ENCODE peak calls at places on chromosomes 2 and 18, in nine cellular contexts. K, T, A, O, G, Y, U, F and H are unnamed samples.

GRCh38 chr2:230408244-230408842 is 7.7 kb upstream of the SP100 start:
- DNase-seq in K (no peak), T (no peak), A (peak), O (no peak), G (no peak), Y (no peak), U (peak), F (no peak), H (no peak)

GRCh38 chr18:27695054-27695453 is 481.9 kb downstream of the CDH2 start:
- DNase-seq in K (no peak), T (no peak), A (no peak), O (no peak), G (no peak), Y (no peak), U (no peak), F (no peak), H (no peak)

GRCh38 chr18:47054369-47054768 is 18.9 kb upstream of the ELOA2 start:
- DNase-seq in K (no peak), T (no peak), A (no peak), O (no peak), G (no peak), Y (no peak), U (no peak), F (no peak), H (no peak)

GRCh38 chr2:201972621-201973255 is 60.9 kb upstream of the FZD7 start:
- DNase-seq in K (no peak), T (no peak), A (no peak), O (no peak), G (no peak), Y (no peak), U (no peak), F (no peak), H (no peak)

GRCh38 chr2:238352361-238352760 is 32.0 kb downstream of the TRAF3IP1 start:
- DNase-seq in K (no peak), T (no peak), A (no peak), O (no peak), G (no peak), Y (no peak), U (no peak), F (no peak), H (no peak)

GRCh38 chr18:11950824-11951223 is 30.5 kb upstream of the IMPA2 start:
- DNase-seq in K (peak), T (no peak), A (no peak), O (no peak), G (no peak), Y (no peak), U (no peak), F (peak), H (no peak)

GRCh38 chr2:233795735-233796171 is 17.6 kb downstream of the MROH2A start:
- DNase-seq in K (peak), T (peak), A (peak), O (no peak), G (no peak), Y (no peak), U (no peak), F (no peak), H (no peak)

GRCh38 chr2:100246163-100247145 is 75.8 kb downstream of the LONRF2 start:
- DNase-seq in K (peak), T (no peak), A (no peak), O (no peak), G (no peak), Y (no peak), U (peak), F (no peak), H (no peak)

GRCh38 chr18:59054892-59055291 is 84.8 kb upstream of the SEC11C start:
- DNase-seq in K (no peak), T (no peak), A (peak), O (no peak), G (no peak), Y (no peak), U (no peak), F (no peak), H (no peak)

GRCh38 chr2:225431387-225431786 is 31.9 kb downstream of the NYAP2 start:
- DNase-seq in K (no peak), T (no peak), A (no peak), O (no peak), G (no peak), Y (no peak), U (no peak), F (no peak), H (no peak)

GRCh38 chr2:149064365-149064841 is 25.9 kb downstream of the LYPD6B start:
- DNase-seq in K (no peak), T (no peak), A (no peak), O (no peak), G (no peak), Y (no peak), U (no peak), F (no peak), H (no peak)

GRCh38 chr18:62420513-62421209 is 95.6 kb downstream of the TNFRSF11A start:
- DNase-seq in K (no peak), T (no peak), A (peak), O (peak), G (peak), Y (peak), U (peak), F (no peak), H (peak)

GRCh38 chr2:217286833-217287232 is 427.0 kb upstream of the TNP1 start:
- DNase-seq in K (no peak), T (no peak), A (no peak), O (no peak), G (no peak), Y (no peak), U (peak), F (no peak), H (no peak)

GRCh38 chr2:174589334-174589733 is 8.3 kb downstream of the WIPF1 start:
- DNase-seq in K (no peak), T (no peak), A (no peak), O (no peak), G (no peak), Y (no peak), U (no peak), F (no peak), H (no peak)

GRCh38 chr18:961644-962355 is 57.1 kb downstream of the ADCYAP1 start:
- DNase-seq in K (no peak), T (no peak), A (no peak), O (peak), G (no peak), Y (peak), U (peak), F (no peak), H (peak)

GRCh38 chr2:16828828-16829160 is 163.2 kb upstream of the CYRIA start:
- DNase-seq in K (no peak), T (no peak), A (no peak), O (no peak), G (no peak), Y (no peak), U (no peak), F (no peak), H (no peak)